ENCODE peak calls at places on chromosomes 3 and 15, in five cellular contexts. V, J, T, U and G are unnamed samples.

GRCh38 chr3:195388380-195388779 is 54.4 kb downstream of the ACAP2 start:
- DNase-seq in V (no peak), J (no peak), T (no peak), U (peak; percentile 68), G (no peak)

GRCh38 chr15:72136170-72137051 is 18.2 kb downstream of the SENP8 start:
- DNase-seq in V (no peak), J (no peak), T (no peak), U (no peak), G (no peak)

GRCh38 chr3:77467702-77468407 is 428.0 kb downstream of the ROBO2 start:
- DNase-seq in V (no peak), J (no peak), T (no peak), U (peak; percentile 9), G (peak; percentile 12)

GRCh38 chr3:71109241-71109976 is 474.1 kb downstream of the FOXP1 start:
- DNase-seq in V (peak; percentile 73), J (peak; percentile 89), T (peak; percentile 85), U (no peak), G (peak; percentile 42)

GRCh38 chr3:9909221-9910013 is 6.8 kb downstream of the IL17RE start:
- DNase-seq in V (no peak), J (no peak), T (no peak), U (no peak), G (no peak)

GRCh38 chr15:46442901-46443590 is 808.2 kb downstream of the SQOR start:
- DNase-seq in V (no peak), J (no peak), T (no peak), U (no peak), G (peak; percentile 80)

GRCh38 chr15:65827065-65827464 is 35.0 kb upstream of the DENND4A start:
- DNase-seq in V (no peak), J (no peak), T (no peak), U (no peak), G (no peak)

GRCh38 chr3:26015752-26016151 is 225.9 kb downstream of the OXSM start:
- DNase-seq in V (no peak), J (no peak), T (no peak), U (no peak), G (no peak)

GRCh38 chr3:151197981-151198767 is 4.8 kb downstream of the GPR171 start:
- DNase-seq in V (no peak), J (peak; percentile 53), T (peak; percentile 75), U (no peak), G (peak; percentile 49)

GRCh38 chr15:57172925-57173324 is 203.4 kb upstream of the CGNL1 start:
- DNase-seq in V (peak; percentile 21), J (peak; percentile 49), T (peak; percentile 76), U (no peak), G (peak; percentile 67)

GRCh38 chr3:159785276-159785675 is 203.4 kb upstream of the IL12A start:
- DNase-seq in V (peak; percentile 83), J (peak; percentile 67), T (peak; percentile 59), U (no peak), G (no peak)

GRCh38 chr15:40150163-40150925 is 10.5 kb upstream of the BUB1B start:
- DNase-seq in V (peak; percentile 42), J (peak; percentile 59), T (peak; percentile 60), U (no peak), G (peak; percentile 31)

GRCh38 chr3:23036728-23037127 is 166.4 kb upstream of the UBE2E2 start:
- DNase-seq in V (no peak), J (peak; percentile 22), T (peak; percentile 16), U (no peak), G (no peak)

GRCh38 chr15:100335335-100335999 is 6.3 kb downstream of the ADAMTS17 start:
- DNase-seq in V (no peak), J (no peak), T (no peak), U (no peak), G (no peak)

GRCh38 chr3:62027796-62028195 is 345.6 kb downstream of the FEZF2 start:
- DNase-seq in V (no peak), J (no peak), T (no peak), U (no peak), G (peak; percentile 13)

GRCh38 chr3:187739125-187739560 is 6.1 kb downstream of the BCL6 start:
- DNase-seq in V (no peak), J (no peak), T (no peak), U (peak; percentile 47), G (no peak)

GRCh38 chr15:56806147-56806536 is 72.8 kb upstream of the ZNF280D start:
- DNase-seq in V (no peak), J (no peak), T (no peak), U (no peak), G (no peak)

GRCh38 chr15:76994496-76994895 is 430 bp upstream of the PSTPIP1 start:
- DNase-seq in V (no peak), J (no peak), T (no peak), U (no peak), G (no peak)

DNA sequence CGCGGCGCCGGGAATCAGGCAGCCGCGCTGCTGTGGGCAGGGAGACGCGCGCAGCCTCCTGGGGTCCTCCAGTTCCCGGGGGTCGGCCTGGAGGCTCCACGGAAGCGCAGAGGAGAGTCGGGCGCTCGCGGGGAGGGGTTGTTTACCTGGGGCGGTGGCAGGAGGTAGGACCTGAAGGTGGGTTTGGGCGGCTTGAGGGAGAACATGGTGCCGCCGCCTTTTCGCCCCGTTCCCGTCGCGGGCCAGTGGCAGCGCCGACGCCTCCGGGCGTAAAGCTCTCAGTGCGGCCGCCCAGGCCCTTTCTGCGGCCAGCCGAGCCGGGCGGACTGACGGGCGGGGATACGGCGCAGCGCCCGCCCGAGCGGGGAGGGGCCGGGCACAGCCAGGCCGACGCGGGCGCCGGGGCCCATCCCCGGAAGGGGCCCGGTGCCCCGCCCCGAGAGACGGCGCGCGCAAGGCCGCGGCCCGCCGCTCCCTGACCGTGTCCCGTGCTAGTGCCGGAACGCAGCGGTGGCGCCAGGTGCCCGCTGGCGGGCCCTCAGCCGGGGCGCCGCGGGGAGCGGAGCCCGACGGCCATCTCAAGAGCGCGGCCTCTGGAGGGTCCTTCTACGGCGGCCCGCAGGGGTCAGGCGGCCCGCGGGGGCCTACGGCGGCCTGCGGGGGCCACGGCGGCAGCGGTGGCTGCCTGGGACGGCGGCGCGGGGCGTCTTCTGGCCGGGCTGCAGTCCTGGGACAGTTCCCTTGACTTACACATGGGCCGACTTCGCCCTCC is at the start of gene MTMR10:
- DNase-seq in V (peak; percentile 75), J (peak; percentile 76), T (peak; percentile 70), U (peak; percentile 79), G (peak; percentile 82)
- TF ChIP-seq CTCF in V (no peak), J (no peak), T (no peak), U (no peak), G (no peak)

DNA sequence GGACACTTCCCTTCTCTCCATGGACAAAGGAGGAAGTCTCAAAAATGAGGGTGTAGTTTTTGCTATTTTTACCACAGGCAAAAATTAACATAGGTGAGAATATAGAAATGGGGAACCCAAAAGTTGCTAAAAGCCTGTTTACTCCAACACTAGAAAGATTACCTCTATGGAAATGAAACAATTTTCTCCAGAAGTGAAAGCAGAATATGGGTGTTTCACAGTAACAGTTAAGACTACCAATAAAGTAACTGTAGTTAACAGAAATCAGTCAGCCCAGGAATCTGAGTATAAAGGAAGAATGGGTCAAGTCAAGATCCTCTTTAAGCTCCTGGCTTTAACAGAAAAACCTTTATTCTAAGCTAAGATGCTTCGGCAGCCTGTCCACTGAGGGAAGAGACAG is 9.3 kb downstream of the TRA2B start:
- DNase-seq in V (no peak), J (no peak), T (no peak), U (no peak), G (no peak)
- H3K4me3 ChIP-seq in V (peak overlapping the region; percentile 16), J (peak overlapping the region; percentile 8), T (peak overlapping the region; percentile 34), U (no peak overlapping the region), G (no peak overlapping the region)

GRCh38 chr3:125148016-125148812 is 64.3 kb downstream of the SLC12A8 start:
- DNase-seq in V (no peak), J (no peak), T (peak; percentile 42), U (no peak), G (no peak)

GRCh38 chr3:125146601-125147490 is 65.7 kb downstream of the SLC12A8 start:
- DNase-seq in V (no peak), J (no peak), T (no peak), U (no peak), G (no peak)

GRCh38 chr3:125148836-125149235 is 63.7 kb downstream of the SLC12A8 start:
- DNase-seq in V (peak; percentile 48), J (peak; percentile 59), T (peak; percentile 86), U (no peak), G (peak; percentile 65)

GRCh38 chr3:125145751-125146475 is 66.6 kb downstream of the SLC12A8 start:
- DNase-seq in V (peak; percentile 50), J (no peak), T (peak; percentile 69), U (no peak), G (no peak)

DNA sequence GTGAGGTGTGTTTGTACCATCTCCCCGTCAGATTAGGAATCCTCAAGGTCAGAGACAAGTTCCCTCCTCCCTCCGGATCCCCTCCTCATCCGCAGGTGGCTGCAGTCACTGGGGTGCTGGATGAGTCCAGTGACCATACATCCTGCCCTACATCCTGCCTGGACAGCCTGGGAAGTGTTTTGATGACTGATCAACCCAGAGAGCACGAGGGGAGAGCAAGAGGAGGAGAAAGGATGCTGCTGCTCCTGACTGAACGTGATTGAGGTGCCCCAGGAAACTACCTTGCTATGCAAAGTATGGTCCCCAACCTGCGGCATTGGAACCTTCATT is 65.1 kb downstream of the SLC12A8 start:
- DNase-seq in V (no peak), J (no peak), T (no peak), U (no peak), G (no peak)
- TF ChIP-seq CTCF in V (no peak), J (no peak), T (no peak), U (no peak), G (no peak)

GRCh38 chr3:119599558-119600174 is 2.0 kb downstream of the PLA1A start:
- DNase-seq in V (no peak), J (no peak), T (no peak), U (no peak), G (no peak)

GRCh38 chr3:119596392-119596791 is 1.3 kb upstream of the PLA1A start:
- DNase-seq in V (no peak), J (no peak), T (no peak), U (no peak), G (no peak)

GRCh38 chr3:119598410-119599098 is 869 bp downstream of the PLA1A start:
- DNase-seq in V (no peak), J (no peak), T (no peak), U (no peak), G (no peak)

GRCh38 chr3:119595639-119596329 is 1.9 kb upstream of the PLA1A start:
- DNase-seq in V (no peak), J (no peak), T (no peak), U (no peak), G (no peak)

GRCh38 chr3:119597548-119598288 is at the start of gene PLA1A:
- DNase-seq in V (no peak), J (no peak), T (peak; percentile 27), U (peak; percentile 19), G (no peak)
- H3K4me3 ChIP-seq in V (no peak within 1 kb of the TSS), J (no peak within 1 kb of the TSS), T (no peak within 1 kb of the TSS), U (no peak within 1 kb of the TSS), G (no peak within 1 kb of the TSS)